ENCODE peak calls at places on chromosome 2, in seven cellular contexts. D is thoracic aorta, A is aorta, L is right lobe of liver, N is psoas muscle, V is SJSA1, Q is hepatocyte. F is an unnamed sample. For H3K9me3, the result is how much of the 10 kb centered on the place peaks cover.

GRCh38 chr2:67213270-67213670 is 183.9 kb upstream of the ETAA1 start:
- DNase-seq in D (no peak), A (no peak), L (no peak), N (no peak), V (no peak), Q (no peak), F (no peak)

GRCh38 chr2:229174794-229175529 is 96.1 kb downstream of the PID1 start:
- DNase-seq in D (no peak), A (no peak), L (no peak), N (no peak), V (no peak), Q (no peak), F (no peak)

GRCh38 chr2:188897096-188897495 is 77.1 kb upstream of the COL3A1 start:
- DNase-seq in D (no peak), A (no peak), L (no peak), N (no peak), V (no peak), Q (no peak), F (no peak)

GRCh38 chr2:143939976-143940375 is 579.9 kb downstream of the ZEB2 start:
- DNase-seq in D (no peak), A (no peak), L (no peak), N (no peak), V (no peak), Q (no peak), F (no peak)

GRCh38 chr2:219272995-219273394 is 6.2 kb upstream of the DNAJB2 start:
- DNase-seq in D (no peak), A (no peak), L (no peak), N (no peak), V (no peak), Q (no peak), F (no peak)

GRCh38 chr2:54728669-54729120 is 5.2 kb downstream of the EML6 start:
- DNase-seq in D (no peak), A (no peak), L (no peak), N (no peak), V (peak), Q (peak), F (no peak)

GRCh38 chr2:85786865-85787264 is 33.1 kb downstream of the ATOH8 start:
- DNase-seq in D (no peak), A (peak), L (no peak), N (no peak), V (no peak), Q (no peak), F (no peak)

GRCh38 chr2:238279324-238279682 is 9.1 kb downstream of the PER2 start:
- DNase-seq in D (no peak), A (no peak), L (no peak), N (peak), V (no peak), Q (no peak), F (no peak)

GRCh38 chr2:106054880-106055655 is 139.0 kb downstream of the UXS1 start:
- DNase-seq in D (no peak), A (no peak), L (no peak), N (no peak), V (no peak), Q (no peak), F (no peak)

GRCh38 chr2:49687873-49688272 is 533.6 kb upstream of the FSHR start:
- DNase-seq in D (no peak), A (no peak), L (no peak), N (no peak), V (no peak), Q (no peak), F (no peak)

GRCh38 chr2:187541086-187542085 is 12.8 kb downstream of the TFPI start:
- DNase-seq in D (no peak), A (no peak), L (peak), N (no peak), V (peak), Q (peak), F (no peak)

GRCh38 chr2:45011621-45012602 is 2.7 kb upstream of the SIX2 start:
- DNase-seq in D (no peak), A (no peak), L (no peak), N (no peak), V (no peak), Q (peak), F (no peak)

GRCh38 chr2:45010706-45011036 is 1.4 kb upstream of the SIX2 start:
- DNase-seq in D (no peak), A (no peak), L (no peak), N (no peak), V (no peak), Q (no peak), F (no peak)

GRCh38 chr2:45012733-45013132 is 3.5 kb upstream of the SIX2 start:
- DNase-seq in D (no peak), A (no peak), L (no peak), N (no peak), V (no peak), Q (no peak), F (no peak)

GRCh38 chr2:45013229-45014015 is 4.2 kb upstream of the SIX2 start:
- DNase-seq in D (no peak), A (no peak), L (no peak), N (peak), V (no peak), Q (no peak), F (no peak)

DNA sequence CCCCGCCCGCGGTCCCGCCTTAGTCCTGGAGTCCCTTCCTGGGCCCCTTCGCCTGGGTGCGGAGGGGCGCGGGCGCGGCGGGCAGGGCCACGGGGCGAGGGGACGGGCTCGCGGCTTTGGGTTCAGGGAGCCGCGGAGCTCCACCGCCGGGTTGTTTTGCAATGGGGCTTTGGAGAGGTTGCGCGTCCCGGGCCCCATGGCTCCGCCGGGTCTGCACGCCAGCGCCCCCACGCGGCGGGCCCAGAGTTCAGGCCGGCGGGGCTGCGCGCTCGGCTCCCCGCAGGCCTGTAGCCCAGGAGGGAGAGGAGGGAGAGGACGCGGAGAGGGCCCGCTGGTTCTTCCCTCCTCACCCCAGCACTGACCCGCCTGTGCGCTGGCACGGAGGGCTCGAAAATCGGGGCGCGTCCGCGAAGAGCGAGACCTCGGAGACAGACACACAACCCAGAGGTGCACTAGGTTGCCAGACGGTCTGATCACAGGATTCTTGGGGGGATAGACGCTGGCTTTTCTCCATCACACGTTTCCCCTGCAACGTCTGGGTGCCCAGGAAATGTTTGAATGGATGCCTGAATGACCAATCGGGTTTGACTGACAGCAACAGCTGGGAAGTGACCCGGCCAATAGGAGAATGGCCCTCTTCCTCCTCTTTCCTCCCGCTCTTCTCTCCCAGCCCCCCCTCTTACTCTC is 4.9 kb upstream of the SIX2 start:
- DNase-seq in D (no peak), A (peak), L (no peak), N (peak), V (no peak), Q (peak), F (no peak)
- H3K9me3 ChIP-seq in D (under half), A (under half), L (under half), N (under half), V (under half), Q (under half), F (under half)

DNA sequence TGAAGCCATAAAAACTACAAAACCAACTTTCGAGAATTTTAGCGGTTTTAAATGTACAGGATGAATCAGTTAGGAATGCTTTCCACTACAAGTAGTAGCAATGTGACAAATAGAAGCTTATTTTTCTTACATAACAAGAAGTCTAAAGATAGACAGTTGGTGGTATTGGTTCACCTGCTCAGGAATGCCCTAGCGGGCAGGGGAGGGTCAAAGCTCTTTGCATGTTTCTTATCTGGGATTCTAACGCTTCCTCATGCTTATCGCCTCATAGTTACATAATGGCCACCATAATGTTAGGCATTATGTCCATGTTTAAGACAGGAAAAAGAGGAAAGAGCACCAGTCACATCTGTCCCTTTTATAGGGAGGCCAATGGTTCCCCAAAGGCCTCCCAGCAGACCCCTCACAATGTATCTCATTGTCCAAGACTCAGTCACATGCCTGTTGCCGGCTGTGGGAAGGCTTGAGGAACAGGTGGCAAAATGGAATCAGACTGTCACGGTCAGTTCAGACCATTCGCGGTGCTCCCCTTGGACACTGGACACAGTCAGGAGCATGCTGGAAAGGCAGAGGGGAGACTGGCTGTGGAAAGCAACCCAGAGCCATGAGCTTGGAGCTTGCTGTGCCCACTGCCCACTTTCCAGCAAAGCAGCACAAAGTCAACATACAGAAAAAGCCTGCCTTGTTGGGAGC is 69.4 kb upstream of the ODC1 start:
- DNase-seq in D (no peak), A (peak), L (peak), N (no peak), V (no peak), Q (no peak), F (no peak)
- H3K9me3 ChIP-seq in D (under half), A (under half), L (under half), N (under half), V (under half), Q (under half), F (under half)

GRCh38 chr2:28326469-28326805 is 66.2 kb upstream of the FOSL2 start:
- DNase-seq in D (no peak), A (no peak), L (no peak), N (no peak), V (no peak), Q (no peak), F (no peak)
- H3K9me3 ChIP-seq in D (under half), A (under half), L (under half), N (under half), V (under half), Q (under half), F (under half)

DNA sequence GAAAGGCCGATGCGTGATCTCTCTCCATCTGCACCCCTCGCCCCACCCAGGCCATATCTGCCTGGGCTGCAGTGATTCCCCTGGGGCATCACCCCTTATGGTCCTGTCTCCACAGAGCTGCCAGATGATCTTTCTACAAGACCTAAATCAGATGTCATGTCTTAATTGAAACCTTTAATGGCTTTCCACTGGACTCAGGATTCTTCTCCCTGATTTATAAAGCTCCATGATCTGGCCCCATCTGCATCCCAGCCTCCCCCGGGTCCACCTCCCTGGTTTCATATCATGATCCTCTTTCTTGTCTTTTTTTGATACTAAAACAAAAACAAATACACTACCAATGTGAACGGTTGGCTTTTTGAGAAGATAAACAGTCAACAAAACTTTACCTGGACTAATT is 132.4 kb upstream of the SNTG2 start:
- DNase-seq in D (no peak), A (no peak), L (no peak), N (no peak), V (no peak), Q (no peak), F (no peak)
- H3K9me3 ChIP-seq in D (under half), A (under half), L (under half), N (under half), V (under half), Q (under half), F (under half)

DNA sequence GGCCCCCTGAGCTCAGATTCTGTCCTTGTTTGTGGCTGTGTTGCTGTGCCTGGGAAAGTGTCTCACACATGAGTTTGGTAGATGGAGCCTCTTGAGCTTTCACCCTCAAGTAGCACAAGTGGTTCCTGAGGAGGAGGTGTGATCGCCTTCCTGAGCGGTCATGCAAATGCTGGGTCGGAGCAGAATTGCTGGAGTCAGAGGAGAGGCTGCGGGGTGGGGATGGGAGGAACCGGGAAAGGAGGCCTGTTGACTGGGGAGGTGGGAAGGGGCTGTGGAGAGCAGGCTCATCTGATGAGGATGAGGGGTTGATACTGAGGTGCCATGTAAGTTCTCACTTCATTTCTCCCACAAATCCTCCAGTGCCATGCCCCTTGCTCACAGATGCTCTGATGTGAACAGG is 48.4 kb upstream of the ATG16L1 start:
- DNase-seq in D (no peak), A (no peak), L (no peak), N (no peak), V (no peak), Q (no peak), F (no peak)
- H3K9me3 ChIP-seq in D (under half), A (under half), L (under half), N (under half), V (under half), Q (under half), F (under half)

GRCh38 chr2:236894791-236895190 is 190.9 kb upstream of the COPS8 start:
- DNase-seq in D (no peak), A (no peak), L (no peak), N (no peak), V (no peak), Q (no peak), F (no peak)
- H3K9me3 ChIP-seq in D (under half), A (under half), L (under half), N (under half), V (under half), Q (under half), F (under half)

F was measured in T-helper 17 cell.